ENCODE peak calls at places on chromosomes 5 and 9, in nine cellular contexts. M is astrocyte of the spinal cord; Q is NCI-H2081; O is H7; L is heart right ventricle; J is keratinocyte; U is NCI-H1930; H is pancreas; Z is CD4-positive, alpha-beta T cell. E is an unnamed sample.

GRCh38 chr5:83516361-83516760 is 44.8 kb downstream of the VCAN start:
- DNase-seq in M (no peak), Q (no peak), O (no peak), L (no peak), J (no peak), U (no peak), H (no peak), Z (no peak), E (no peak)

GRCh38 chr5:149959406-149960236 is 937 bp upstream of the SLC26A2 start:
- DNase-seq in M (peak; percentile 66), Q (no peak), O (peak; percentile 68), L (no peak), J (peak; percentile 88), U (no peak), H (no peak), Z (no peak), E (no peak)

GRCh38 chr5:125987677-125988255 is 435.4 kb upstream of the GRAMD2B start:
- DNase-seq in M (no peak), Q (no peak), O (peak; percentile 13), L (no peak), J (no peak), U (no peak), H (no peak), Z (no peak), E (no peak)

GRCh38 chr9:6763244-6763643 is 5.5 kb downstream of the KDM4C start:
- DNase-seq in M (no peak), Q (no peak), O (no peak), L (no peak), J (no peak), U (no peak), H (no peak), Z (no peak), E (no peak)

GRCh38 chr9:86766912-86767311 is 180.4 kb downstream of the GAS1 start:
- DNase-seq in M (peak; percentile 87), Q (no peak), O (peak; percentile 18), L (no peak), J (peak; percentile 64), U (no peak), H (peak; percentile 55), Z (no peak), E (no peak)

GRCh38 chr5:12272389-12272788 is 368.1 kb upstream of the CTNND2 start:
- DNase-seq in M (no peak), Q (no peak), O (peak; percentile 17), L (no peak), J (no peak), U (no peak), H (no peak), Z (no peak), E (no peak)

GRCh38 chr5:142650060-142650459 is 35.8 kb downstream of the FGF1 start:
- DNase-seq in M (no peak), Q (no peak), O (no peak), L (no peak), J (no peak), U (no peak), H (no peak), Z (no peak), E (no peak)

GRCh38 chr5:10111575-10111974 is 138.1 kb downstream of the ATPSCKMT start:
- DNase-seq in M (peak; percentile 59), Q (peak; percentile 57), O (peak; percentile 81), L (no peak), J (no peak), U (no peak), H (no peak), Z (no peak), E (no peak)

GRCh38 chr9:93320591-93321219 is 130.8 kb upstream of the FAM120A start:
- DNase-seq in M (no peak), Q (no peak), O (peak; percentile 47), L (no peak), J (no peak), U (no peak), H (no peak), Z (no peak), E (peak; percentile 46)

GRCh38 chr5:85132269-85132668 is 747.6 kb upstream of the EDIL3 start:
- DNase-seq in M (peak; percentile 54), Q (no peak), O (no peak), L (no peak), J (no peak), U (no peak), H (no peak), Z (no peak), E (no peak)

GRCh38 chr5:60417500-60418181 is 282.3 kb downstream of the DEPDC1B start:
- DNase-seq in M (no peak), Q (no peak), O (no peak), L (no peak), J (no peak), U (no peak), H (no peak), Z (no peak), E (no peak)

GRCh38 chr9:74721696-74722660 is 165.7 kb downstream of the TRPM6 start:
- DNase-seq in M (no peak), Q (no peak), O (no peak), L (no peak), J (no peak), U (no peak), H (no peak), Z (no peak), E (no peak)

GRCh38 chr5:39218482-39219381 is 631 bp downstream of the FYB1 start:
- DNase-seq in M (no peak), Q (no peak), O (no peak), L (no peak), J (no peak), U (no peak), H (no peak), Z (no peak), E (peak; percentile 51)

GRCh38 chr9:30967484-30967883 is 1417.0 kb upstream of the ACO1 start:
- DNase-seq in M (peak; percentile 9), Q (no peak), O (no peak), L (no peak), J (no peak), U (no peak), H (no peak), Z (no peak), E (no peak)

GRCh38 chr9:89422151-89422918 is 75.6 kb downstream of the SEMA4D start:
- DNase-seq in M (peak; percentile 73), Q (no peak), O (no peak), L (no peak), J (no peak), U (no peak), H (no peak), Z (no peak), E (no peak)

GRCh38 chr9:115973241-115973640 is 180.3 kb upstream of the PAPPA start:
- DNase-seq in M (no peak), Q (no peak), O (no peak), L (no peak), J (no peak), U (no peak), H (no peak), Z (no peak), E (no peak)

GRCh38 chr9:93134018-93134739 is at the start of gene NINJ1:
- DNase-seq in M (peak; percentile 75), Q (peak; percentile 50), O (peak; percentile 99), L (peak; percentile 78), J (no peak), U (peak; percentile 61), H (peak; percentile 66), Z (peak; percentile 40), E (peak; percentile 64)

GRCh38 chr9:108101410-108101809 is 611.8 kb upstream of the KLF4 start:
- DNase-seq in M (no peak), Q (no peak), O (no peak), L (no peak), J (no peak), U (no peak), H (no peak), Z (no peak), E (no peak)

GRCh38 chr5:36418172-36418979 is 116.7 kb upstream of the RANBP3L start:
- DNase-seq in M (peak; percentile 17), Q (no peak), O (no peak), L (no peak), J (peak; percentile 63), U (no peak), H (no peak), Z (no peak), E (no peak)

GRCh38 chr5:89972901-89973300 is 436.7 kb downstream of the CETN3 start:
- DNase-seq in M (no peak), Q (no peak), O (no peak), L (no peak), J (no peak), U (no peak), H (no peak), Z (no peak), E (no peak)

GRCh38 chr5:180790020-180790419 is 12.6 kb downstream of the MGAT1 start:
- DNase-seq in M (no peak), Q (no peak), O (peak; percentile 83), L (no peak), J (no peak), U (no peak), H (no peak), Z (no peak), E (no peak)

GRCh38 chr9:12702160-12702758 is 9.1 kb downstream of the TYRP1 start:
- DNase-seq in M (peak; percentile 62), Q (peak; percentile 60), O (peak; percentile 5), L (peak; percentile 9), J (no peak), U (no peak), H (no peak), Z (no peak), E (no peak)

GRCh38 chr9:130701059-130702022 is 7.8 kb downstream of the EXOSC2 start:
- DNase-seq in M (peak; percentile 89), Q (peak; percentile 84), O (peak; percentile 73), L (peak; percentile 77), J (no peak), U (peak; percentile 82), H (peak; percentile 66), Z (peak; percentile 64), E (peak; percentile 71)

GRCh38 chr5:180096616-180097015 is 25.1 kb upstream of the RNF130 start:
- DNase-seq in M (no peak), Q (no peak), O (no peak), L (no peak), J (no peak), U (no peak), H (no peak), Z (no peak), E (peak; percentile 31)

GRCh38 chr5:43409809-43410271 is 2.4 kb downstream of the CCL28 start:
- DNase-seq in M (no peak), Q (no peak), O (no peak), L (no peak), J (no peak), U (no peak), H (peak; percentile 77), Z (no peak), E (no peak)

GRCh38 chr9:34589656-34590375 is at the start of gene CNTFR:
- DNase-seq in M (no peak), Q (peak; percentile 57), O (peak; percentile 95), L (peak; percentile 54), J (no peak), U (peak; percentile 59), H (no peak), Z (no peak), E (peak; percentile 54)

GRCh38 chr5:2201832-2202231 is 319.1 kb upstream of the IRX4 start:
- DNase-seq in M (no peak), Q (no peak), O (no peak), L (no peak), J (no peak), U (no peak), H (no peak), Z (no peak), E (no peak)

GRCh38 chr9:95268681-95269080 is 48.8 kb downstream of the FANCC start:
- DNase-seq in M (peak; percentile 22), Q (peak; percentile 73), O (peak; percentile 51), L (no peak), J (no peak), U (peak; percentile 15), H (peak; percentile 73), Z (no peak), E (no peak)

GRCh38 chr9:109604788-109605187 is 106.7 kb upstream of the PTPN3 start:
- DNase-seq in M (peak; percentile 6), Q (no peak), O (no peak), L (no peak), J (no peak), U (no peak), H (no peak), Z (no peak), E (no peak)

GRCh38 chr9:82535432-82535998 is 527.4 kb downstream of the RASEF start:
- DNase-seq in M (peak; percentile 17), Q (no peak), O (no peak), L (no peak), J (no peak), U (no peak), H (no peak), Z (no peak), E (no peak)

GRCh38 chr5:170573660-170574059 is 69.8 kb downstream of the KCNIP1 start:
- DNase-seq in M (peak; percentile 17), Q (no peak), O (no peak), L (no peak), J (no peak), U (no peak), H (no peak), Z (no peak), E (no peak)